ENCODE peak calls at places on chromosomes 1 and 21, in four cellular contexts. L is HepG2, G is GM12878, X is K562. V is an unnamed sample.

GRCh38 chr1:60765204-60765603 is 317.2 kb upstream of the NFIA start:
- DNase-seq in L (peak), G (no peak), X (peak), V (peak)

GRCh38 chr1:210025870-210026269 is 87.9 kb downstream of the SYT14 start:
- DNase-seq in L (no peak), G (no peak), X (no peak), V (no peak)

GRCh38 chr1:14524816-14525215 is 73.7 kb upstream of the KAZN start:
- DNase-seq in L (no peak), G (no peak), X (no peak), V (no peak)

GRCh38 chr1:41611932-41612450 is 127.5 kb upstream of the EDN2 start:
- DNase-seq in X (no peak), G (no peak), L (no peak), V (no peak)

GRCh38 chr21:45877821-45878469 is 103.6 kb upstream of the COL6A1 start:
- DNase-seq in L (no peak), G (no peak), X (no peak), V (no peak)

GRCh38 chr1:184039126-184039525 is 1.6 kb upstream of the COLGALT2 start:
- DNase-seq in G (no peak), X (no peak), L (no peak), V (no peak)

GRCh38 chr1:154174654-154175053 is 17.2 kb downstream of the TPM3 start:
- DNase-seq in X (no peak), G (no peak), L (no peak), V (no peak)

GRCh38 chr1:197600751-197601150 is 174.5 kb downstream of the DENND1B start:
- DNase-seq in G (no peak), L (no peak), X (no peak), V (no peak)

GRCh38 chr1:183610053-183610452 is 19.8 kb upstream of the NCF2 start:
- DNase-seq in X (no peak), G (no peak), L (no peak), V (no peak)

GRCh38 chr1:94801919-94802546 is 18.1 kb upstream of the SLC44A3 start:
- DNase-seq in L (peak), G (no peak), X (peak), V (peak)

GRCh38 chr1:197314672-197315071 is 46.6 kb downstream of the CRB1 start:
- DNase-seq in L (no peak), X (no peak), G (no peak), V (no peak)

GRCh38 chr1:208077232-208077751 is 166.4 kb upstream of the CD34 start:
- DNase-seq in X (no peak), G (no peak), L (no peak), V (no peak)

GRCh38 chr1:55448261-55448660 is 233.1 kb upstream of the USP24 start:
- DNase-seq in L (no peak), G (no peak), X (no peak), V (no peak)

GRCh38 chr21:41630249-41630648 is 122.3 kb upstream of the TMPRSS2 start:
- DNase-seq in X (peak), L (no peak), G (no peak), V (no peak)

GRCh38 chr1:77889240-77889637 is 815 bp downstream of the NEXN start:
- DNase-seq in L (peak), G (no peak), X (peak), V (no peak)

GRCh38 chr1:147497826-147498225 is 43.5 kb upstream of the BCL9 start:
- DNase-seq in L (no peak), G (no peak), X (no peak), V (no peak)

GRCh38 chr1:185857447-185857846 is 123.3 kb downstream of the HMCN1 start:
- DNase-seq in L (no peak), X (no peak), G (no peak), V (no peak)

GRCh38 chr1:40140211-40140709 is 20.9 kb upstream of the RLF start:
- DNase-seq in X (no peak), G (no peak), L (no peak), V (no peak)

GRCh38 chr21:28805885-28806284 is 186.8 kb downstream of the LTN1 start:
- DNase-seq in L (no peak), X (no peak), G (no peak), V (no peak)

GRCh38 chr1:16386454-16387113 is 19.5 kb downstream of the SZRD1 start:
- DNase-seq in X (no peak), G (no peak), L (peak), V (no peak)

GRCh38 chr1:32170991-32171390 is 8.5 kb upstream of the TXLNA start:
- DNase-seq in X (no peak), L (no peak), G (no peak), V (no peak)

GRCh38 chr1:101914473-101915242 is 82.1 kb downstream of the OLFM3 start:
- DNase-seq in L (no peak), G (no peak), X (no peak), V (no peak)

GRCh38 chr1:243354511-243355153 is 98.8 kb downstream of the SDCCAG8 start:
- DNase-seq in L (no peak), G (no peak), X (no peak), V (no peak)

GRCh38 chr1:241532173-241532553 is at the start of gene KMO:
- DNase-seq in X (peak), G (no peak), L (no peak), V (no peak)

GRCh38 chr1:156499194-156499702 is 1.3 kb downstream of the MEF2D start:
- DNase-seq in L (no peak), X (peak), G (no peak), V (no peak)

GRCh38 chr1:113244134-113244820 is 146.0 kb upstream of the MAGI3 start:
- DNase-seq in G (no peak), L (no peak), X (no peak), V (no peak)

GRCh38 chr1:33500547-33500946 is 28.1 kb downstream of the ZSCAN20 start:
- DNase-seq in X (peak), L (no peak), G (no peak), V (no peak)

GRCh38 chr21:34912022-34912933 is 136.8 kb downstream of the RUNX1 start:
- DNase-seq in X (no peak), L (no peak), G (no peak), V (no peak)

GRCh38 chr1:228378453-228379164 is 28.0 kb downstream of the TRIM11 start:
- DNase-seq in G (no peak), X (peak), L (no peak), V (peak)
- TF ChIP-seq NR2C2 in G (no peak), X (no peak), L (no peak), V (no peak)

DNA sequence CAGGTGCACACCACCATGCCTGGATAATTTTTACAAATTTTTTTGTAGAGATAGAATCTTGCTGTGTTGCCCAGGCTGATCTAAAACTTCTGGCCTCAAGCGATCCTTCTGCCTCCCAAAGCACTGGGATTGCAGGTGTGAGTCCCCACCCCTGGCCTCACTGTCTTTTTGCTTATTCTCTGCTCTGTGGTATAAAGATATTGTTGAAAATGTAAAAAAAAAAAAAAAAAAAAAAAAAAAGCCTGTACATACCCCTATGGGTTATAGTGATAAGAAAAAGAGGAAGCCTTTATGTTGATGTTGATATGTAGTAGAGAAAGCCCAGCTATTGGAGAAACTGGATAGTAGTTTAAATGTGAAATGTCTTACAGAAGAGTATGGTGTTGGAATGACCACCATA is 125.8 kb downstream of the XPR1 start:
- DNase-seq in G (no peak), X (no peak), L (no peak), V (no peak)
- TF ChIP-seq CREB1 in G (no peak), X (no peak), L (no peak), V (no peak)

GRCh38 chr1:87331319-87332269 is 2.9 kb downstream of the LMO4 start:
- DNase-seq in G (no peak), X (peak), L (peak), V (peak)
- TF ChIP-seq NR2C2 in G (no peak), X (no peak), L (no peak), V (no peak)

GRCh38 chr1:230185076-230186001 is 118.3 kb downstream of the GALNT2 start:
- DNase-seq in G (no peak), L (no peak), X (no peak), V (no peak)
- TF ChIP-seq CREB1 in G (no peak), L (no peak), X (no peak), V (no peak)

GRCh38 chr1:43305461-43305860 is 4.7 kb downstream of the TIE1 start:
- DNase-seq in G (no peak), X (no peak), L (no peak), V (no peak)

GRCh38 chr1:43306688-43307457 is 6.1 kb downstream of the TIE1 start:
- DNase-seq in X (no peak), L (no peak), G (no peak), V (no peak)

GRCh38 chr1:43307458-43308158 is 6.8 kb downstream of the TIE1 start:
- DNase-seq in L (no peak), G (no peak), X (no peak), V (no peak)

GRCh38 chr1:43304771-43305300 is 4.1 kb downstream of the TIE1 start:
- DNase-seq in L (no peak), G (no peak), X (peak), V (no peak)

GRCh38 chr1:43305926-43306687 is 5.3 kb downstream of the TIE1 start:
- DNase-seq in X (no peak), G (no peak), L (no peak), V (no peak)
- TF ChIP-seq NR2C2 in X (no peak), G (no peak), L (no peak), V (no peak)

GRCh38 chr1:9315411-9316079 is 22.9 kb downstream of the SPSB1 start:
- DNase-seq in X (no peak), L (no peak), G (peak), V (no peak)
- TF ChIP-seq CREB1 in X (no peak), L (no peak), G (no peak), V (no peak)

DNA sequence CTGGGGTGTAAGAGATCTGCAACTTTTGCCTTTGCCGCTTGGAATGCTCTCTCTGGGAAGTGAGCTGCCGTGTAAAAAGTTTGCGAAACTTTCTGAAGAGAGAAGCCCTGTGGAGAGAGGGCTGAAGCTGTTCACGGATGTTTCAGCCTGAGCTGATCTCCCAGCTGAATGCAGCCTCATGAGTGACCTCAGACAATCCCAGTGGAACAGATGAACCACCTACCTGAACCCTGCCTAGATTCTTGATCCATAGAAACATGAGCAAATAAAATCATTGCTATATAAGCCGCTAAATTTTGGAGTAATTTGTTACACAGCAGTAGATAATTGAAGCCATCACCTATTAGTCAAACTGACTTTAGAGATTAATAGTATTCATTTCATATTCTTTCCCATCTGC is 4.4 kb upstream of the ALG6 start:
- DNase-seq in X (no peak), L (no peak), G (no peak), V (no peak)
- TF ChIP-seq NR2C2 in X (no peak), L (no peak), G (no peak), V (no peak)

GRCh38 chr1:38455829-38456563 is 403.6 kb downstream of the RRAGC start:
- DNase-seq in G (no peak), L (no peak), X (no peak), V (no peak)
- TF ChIP-seq CREB1 in G (no peak), L (no peak), X (no peak), V (no peak)

GRCh38 chr1:25257176-25257575 is 9.9 kb upstream of the RSRP1 start:
- DNase-seq in X (no peak), G (no peak), L (no peak), V (no peak)
- TF ChIP-seq NR2C2 in X (no peak), G (no peak), L (no peak), V (no peak)

V was measured in WTC11.